ENCODE peak calls at places on chromosomes 6 and 20, in six cellular contexts. E is germinal center; T is effector memory CD4-positive, alpha-beta T cell; R is neuronal stem cell; I is AG04450; U is endothelial cell. D is an unnamed sample.

GRCh38 chr20:20266552-20266951 is 101.4 kb upstream of the INSM1 start:
- DNase-seq in E (no peak), T (no peak), R (no peak), I (no peak), U (no peak), D (no peak)

GRCh38 chr6:92777146-92777740 is 642.1 kb downstream of the EPHA7 start:
- DNase-seq in E (no peak), T (no peak), R (peak), I (no peak), U (no peak), D (no peak)

GRCh38 chr6:1226208-1227099 is 85.4 kb upstream of the FOXQ1 start:
- DNase-seq in E (no peak), T (no peak), R (no peak), I (no peak), U (no peak), D (no peak)

GRCh38 chr6:157610451-157610999 is 212.5 kb upstream of the SNX9 start:
- DNase-seq in E (no peak), T (no peak), R (no peak), I (no peak), U (no peak), D (no peak)

GRCh38 chr20:61531553-61532345 is 279.7 kb downstream of the CDH4 start:
- DNase-seq in E (no peak), T (no peak), R (no peak), I (no peak), U (no peak), D (no peak)

GRCh38 chr6:19849196-19849595 is 12.0 kb downstream of the ID4 start:
- DNase-seq in E (no peak), T (no peak), R (no peak), I (no peak), U (no peak), D (no peak)

GRCh38 chr6:150528648-150529285 is 70.9 kb upstream of the PLEKHG1 start:
- DNase-seq in E (peak), T (no peak), R (peak), I (no peak), U (peak), D (no peak)

GRCh38 chr6:75396005-75396800 is 97.4 kb downstream of the FILIP1 start:
- DNase-seq in E (no peak), T (no peak), R (no peak), I (no peak), U (no peak), D (no peak)

GRCh38 chr20:50034567-50035170 is 51.9 kb downstream of the SNAI1 start:
- DNase-seq in E (no peak), T (no peak), R (no peak), I (no peak), U (no peak), D (no peak)

GRCh38 chr20:35339007-35339406 is 46.8 kb upstream of the FAM83C start:
- DNase-seq in E (no peak), T (no peak), R (no peak), I (peak), U (no peak), D (peak)

GRCh38 chr20:22385602-22386299 is 198.6 kb downstream of the FOXA2 start:
- DNase-seq in E (no peak), T (no peak), R (no peak), I (no peak), U (no peak), D (no peak)